ENCODE peak calls at places on chromosomes 4 and X, in five cellular contexts. N is stimulated activated CD8-positive, alpha-beta memory T cell treated with anti-CD3 and anti-CD28 coated beads, Interleukin-7, amount 100 ng/mL, for 1 hour; B is activated CD8-positive, alpha-beta T cell treated with anti-CD3 and anti-CD28 coated beads, Interleukin-2, amount 10 ng/mL, durations not matched to agents 7 days and 5 days; P is activated T-cell treated with anti-CD3 and anti-CD28 coated beads, Interleukin-2, amount 50 U/mL, for 48 hours; O is K562. H is an unnamed sample.

GRCh38 chrX:134885336-134886016 is 105.3 kb upstream of the SMIM10 start:
- DNase-seq in N (no peak), B (no peak), P (no peak), O (no peak), H (no peak)

GRCh38 chrX:46634577-46634976 is 61.0 kb downstream of the CHST7 start:
- DNase-seq in N (no peak), B (no peak), P (no peak), O (no peak), H (no peak)

GRCh38 chrX:1649623-1650022 is 34.8 kb downstream of the ASMT start:
- DNase-seq in N (no peak), B (no peak), P (no peak), O (no peak), H (no peak)

GRCh38 chr4:79467246-79467932 is 59.4 kb upstream of the GK2 start:
- DNase-seq in N (no peak), B (no peak), P (no peak), O (no peak), H (no peak)

GRCh38 chr4:47786958-47787370 is 50.9 kb downstream of the CORIN start:
- DNase-seq in N (no peak), B (no peak), P (no peak), O (no peak), H (no peak)

GRCh38 chr4:183173580-183174526 is 74.8 kb downstream of the WWC2 start:
- DNase-seq in N (no peak), B (no peak), P (no peak), O (no peak), H (no peak)

GRCh38 chr4:36322921-36323354 is 41.5 kb downstream of the DTHD1 start:
- DNase-seq in N (no peak), B (peak; percentile 68), P (no peak), O (no peak), H (no peak)

GRCh38 chrX:154715825-154716224 is 35.1 kb downstream of the GAB3 start:
- DNase-seq in N (no peak), B (no peak), P (no peak), O (no peak), H (no peak)

GRCh38 chr4:123952530-123953274 is 556.1 kb downstream of the SPRY1 start:
- DNase-seq in N (no peak), B (no peak), P (no peak), O (no peak), H (no peak)

GRCh38 chr4:54539500-54540029 is 118.2 kb upstream of the KIT start:
- DNase-seq in N (no peak), B (no peak), P (no peak), O (peak; percentile 64), H (no peak)